ENCODE peak calls at places on chromosome 2, in five cellular contexts. P is thoracic aorta, M is OCI-LY7, W is neuronal stem cell, H is spleen. I is an unnamed sample.

GRCh38 chr2:169254774-169255173 is 107.6 kb downstream of the LRP2 start:
- DNase-seq in M (no peak), H (no peak), P (no peak), W (no peak), I (no peak)

GRCh38 chr2:139080244-139080643 is 300.1 kb upstream of the NXPH2 start:
- DNase-seq in H (no peak), M (no peak), W (no peak), P (no peak), I (no peak)

GRCh38 chr2:97781981-97782380 is 68.6 kb downstream of the ZAP70 start:
- DNase-seq in H (no peak), P (no peak), M (no peak), W (no peak), I (no peak)

GRCh38 chr2:164560181-164560792 is 61.0 kb downstream of the GRB14 start:
- DNase-seq in H (no peak), M (peak; percentile 19), W (peak; percentile 18), P (no peak), I (no peak)

GRCh38 chr2:120230515-120231471 is 7.6 kb upstream of the TMEM185B start:
- DNase-seq in P (no peak), M (peak; percentile 24), H (peak; percentile 76), W (no peak), I (peak; percentile 58)

GRCh38 chr2:1836321-1836860 is 92.1 kb upstream of the PXDN start:
- DNase-seq in W (no peak), P (no peak), H (no peak), M (no peak), I (no peak)

GRCh38 chr2:199612509-199613130 is 154.9 kb upstream of the SATB2 start:
- DNase-seq in M (no peak), P (no peak), H (no peak), W (no peak), I (no peak)

GRCh38 chr2:23249348-23249747 is 135.6 kb upstream of the KLHL29 start:
- DNase-seq in P (peak; percentile 40), M (no peak), W (no peak), H (no peak), I (peak; percentile 82)

GRCh38 chr2:10659898-10660568 is 29.7 kb downstream of the NOL10 start:
- DNase-seq in M (no peak), P (peak; percentile 9), H (no peak), W (peak; percentile 35), I (no peak)

GRCh38 chr2:199148076-199148845 is 309.5 kb downstream of the SATB2 start:
- DNase-seq in P (no peak), W (no peak), M (no peak), H (no peak), I (no peak)

GRCh38 chr2:179860255-179861026 is 971 bp downstream of the ZNF385B start:
- DNase-seq in P (no peak), W (no peak), M (peak; percentile 53), H (no peak), I (no peak)

GRCh38 chr2:236550701-236551465 is 18.7 kb upstream of the ACKR3 start:
- DNase-seq in W (no peak), M (peak; percentile 35), H (no peak), P (no peak), I (no peak)

GRCh38 chr2:240426797-240427721 is 8.4 kb upstream of the GPC1 start:
- DNase-seq in H (peak; percentile 63), W (no peak), M (no peak), P (no peak), I (peak; percentile 50)

GRCh38 chr2:236193026-236193425 is 24.8 kb upstream of the GBX2 start:
- DNase-seq in W (no peak), P (no peak), M (no peak), H (no peak), I (no peak)

GRCh38 chr2:135227386-135227785 is 175.3 kb downstream of the RAB3GAP1 start:
- DNase-seq in P (no peak), W (no peak), M (no peak), H (no peak), I (no peak)

GRCh38 chr2:132582360-132582759 is 87.6 kb downstream of the LYPD1 start:
- DNase-seq in M (no peak), W (no peak), H (no peak), P (no peak), I (no peak)

GRCh38 chr2:26607698-26608097 is 33.5 kb downstream of the CIB4 start:
- DNase-seq in H (peak; percentile 68), M (no peak), W (no peak), P (no peak), I (no peak)

GRCh38 chr2:25620077-25620476 is 53.3 kb downstream of the DTNB start:
- DNase-seq in H (no peak), P (no peak), W (no peak), M (no peak), I (no peak)

GRCh38 chr2:111046670-111047069 is 74.0 kb upstream of the BCL2L11 start:
- DNase-seq in W (no peak), H (no peak), P (no peak), M (no peak), I (no peak)

GRCh38 chr2:141399270-141399669 is 731.5 kb downstream of the LRP1B start:
- DNase-seq in P (no peak), W (no peak), M (peak; percentile 1), H (no peak), I (no peak)

GRCh38 chr2:191512202-191512601 is 165.7 kb upstream of the NABP1 start:
- DNase-seq in P (no peak), H (no peak), W (no peak), M (no peak), I (no peak)

GRCh38 chr2:234275515-234275914 is 221.4 kb downstream of the ARL4C start:
- DNase-seq in P (no peak), H (no peak), W (no peak), M (no peak), I (no peak)

GRCh38 chr2:208466133-208466919 is 59.7 kb downstream of the PTH2R start:
- DNase-seq in P (no peak), M (peak; percentile 51), W (peak; percentile 63), H (no peak), I (no peak)

GRCh38 chr2:210662557-210662956 is 106.2 kb downstream of the CPS1 start:
- DNase-seq in H (no peak), W (no peak), P (no peak), M (no peak), I (no peak)

GRCh38 chr2:180010701-180011100 is 3.6 kb upstream of the CWC22 start:
- DNase-seq in P (no peak), M (peak; percentile 19), W (no peak), H (no peak), I (no peak)

GRCh38 chr2:229407170-229407569 is 136.1 kb upstream of the PID1 start:
- DNase-seq in M (no peak), H (no peak), P (peak; percentile 57), W (no peak), I (peak; percentile 88)

GRCh38 chr2:109242654-109243331 is 113.8 kb downstream of the SH3RF3 start:
- DNase-seq in M (no peak), P (peak; percentile 38), H (no peak), W (no peak), I (no peak)

GRCh38 chr2:740446-741293 is 63.5 kb upstream of the TMEM18 start:
- DNase-seq in H (peak; percentile 80), P (no peak), M (no peak), W (peak; percentile 100), I (peak; percentile 82)

GRCh38 chr2:237533668-237534138 is 32.7 kb upstream of the PRLH start:
- DNase-seq in W (no peak), P (no peak), M (peak; percentile 15), H (no peak), I (no peak)

GRCh38 chr2:219897456-219897855 is 270.0 kb downstream of the SLC4A3 start:
- DNase-seq in W (no peak), P (no peak), H (no peak), M (no peak), I (no peak)

GRCh38 chr2:237720962-237721361 is 77.6 kb upstream of the RBM44 start:
- DNase-seq in W (no peak), H (no peak), P (no peak), M (no peak), I (no peak)

GRCh38 chr2:75896779-75897366 is 186.2 kb upstream of the GCFC2 start:
- DNase-seq in W (peak; percentile 51), H (no peak), P (no peak), M (peak; percentile 42), I (no peak)

GRCh38 chr2:44680424-44680971 is 261.0 kb upstream of the SIX3 start:
- DNase-seq in W (no peak), P (no peak), M (no peak), H (no peak), I (no peak)

DNA sequence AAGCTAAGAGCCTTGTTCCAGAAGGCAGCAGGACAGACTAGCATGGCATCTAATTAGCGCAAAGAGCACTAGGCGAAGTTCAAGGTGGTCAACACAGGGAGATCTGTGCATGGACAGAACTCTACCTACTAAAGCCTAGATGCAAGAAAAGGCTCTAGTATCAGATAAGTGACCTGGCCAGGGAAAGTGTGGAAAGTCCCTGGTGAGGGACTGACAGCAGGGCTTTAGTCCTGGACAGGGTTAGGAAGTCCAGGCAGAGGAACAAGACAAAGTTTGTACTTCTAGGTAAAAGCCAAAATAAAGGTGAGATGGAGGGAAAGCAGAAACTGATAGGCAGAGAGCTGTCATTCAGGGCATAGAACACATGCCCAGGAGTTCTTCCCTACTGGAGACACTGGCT is 45.0 kb upstream of the PCBP1 start:
- DNase-seq in H (no peak), W (no peak), P (no peak), M (no peak), I (no peak)
- H3K4me3 ChIP-seq in H (no peak overlapping the region), W (no peak overlapping the region), P (no peak overlapping the region), M (no peak overlapping the region), I (no peak overlapping the region)

GRCh38 chr2:86443601-86444000 is 2.4 kb downstream of the KDM3A start:
- DNase-seq in W (no peak), H (no peak), P (no peak), M (no peak), I (no peak)

GRCh38 chr2:86441789-86442641 is 844 bp downstream of the KDM3A start:
- DNase-seq in W (peak; percentile 42), H (peak; percentile 94), P (peak; percentile 16), M (peak; percentile 75), I (peak; percentile 79)

GRCh38 chr2:86441392-86441788 is 219 bp downstream of the KDM3A start:
- DNase-seq in W (no peak), P (no peak), M (no peak), H (no peak), I (no peak)

GRCh38 chr2:86440631-86441391 is at the start of gene KDM3A:
- DNase-seq in W (peak; percentile 99), M (peak; percentile 99), P (peak; percentile 97), H (peak; percentile 100), I (peak; percentile 100)

GRCh38 chr2:86442642-86443005 is 1.5 kb downstream of the KDM3A start:
- DNase-seq in M (peak; percentile 85), H (peak; percentile 89), W (peak; percentile 30), P (peak; percentile 93), I (peak; percentile 83)
- H3K27ac ChIP-seq in M (peak overlapping the region; percentile 91), H (peak overlapping the region; percentile 99), W (no peak overlapping the region), P (peak overlapping the region; percentile 92), I (peak overlapping the region; percentile 94)

GRCh38 chr2:11750422-11750821 is 4.0 kb downstream of the LPIN1 start:
- DNase-seq in P (no peak), H (no peak), M (peak; percentile 78), W (no peak), I (no peak)
- H3K4me1 ChIP-seq in P (peaks cover 62% of the 10 kb centered on the region), H (peaks cover 94% of the 10 kb centered on the region), M (peaks cover 85% of the 10 kb centered on the region), W (peaks cover 35% of the 10 kb centered on the region), I (peaks cover 4% of the 10 kb centered on the region)

DNA sequence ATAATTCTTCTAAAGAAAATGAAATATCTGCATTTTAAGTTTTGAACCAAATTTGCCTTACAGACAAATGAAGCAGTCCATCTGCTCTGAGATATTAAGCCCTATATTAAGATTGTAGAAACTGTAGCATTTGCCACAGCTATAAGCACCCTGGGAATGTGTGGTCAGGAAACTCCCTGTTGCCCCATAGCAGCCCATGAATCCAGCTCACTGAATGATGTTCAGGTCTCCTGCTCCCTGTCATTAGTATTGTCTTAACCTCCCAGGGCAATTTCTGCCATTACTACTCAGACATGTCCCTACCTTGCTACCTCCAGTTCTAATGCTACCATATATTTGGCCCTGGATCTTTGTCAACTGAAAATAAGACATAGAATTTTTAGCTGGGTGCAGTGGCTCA is 41.1 kb downstream of the CDK15 start:
- DNase-seq in P (no peak), W (no peak), M (no peak), H (no peak), I (no peak)
- H3K4me3 ChIP-seq in P (no peak overlapping the region), W (no peak overlapping the region), M (no peak overlapping the region), H (no peak overlapping the region), I (no peak overlapping the region)

I was measured in ascending aorta.